ENCODE peak calls at places on chromosomes 5 and 9, in seven cellular contexts. G is HepG2, V is NT2/D1, B is HCT116, R is H1, Z is K562, T is GM12878. X is an unnamed sample.

GRCh38 chr5:102865171-102865509 is 110.0 kb downstream of the PAM start:
- DNase-seq in Z (no peak), B (peak), R (no peak), V (no peak), G (no peak), T (no peak), X (no peak)

GRCh38 chr5:167579701-167580045 is 711.8 kb upstream of the WWC1 start:
- DNase-seq in Z (no peak), V (no peak), B (no peak), R (no peak), G (no peak), T (no peak), X (no peak)

GRCh38 chr9:130208600-130209347 is 36.6 kb downstream of the NCS1 start:
- DNase-seq in T (no peak), G (no peak), B (no peak), Z (peak), R (no peak), V (no peak), X (peak)

GRCh38 chr9:122216798-122217418 is 11.8 kb downstream of the LHX6 start:
- DNase-seq in B (no peak), R (no peak), T (no peak), Z (no peak), G (no peak), V (no peak), X (no peak)

GRCh38 chr5:154205441-154206117 is 15.0 kb downstream of the GALNT10 start:
- DNase-seq in T (no peak), G (no peak), V (no peak), R (no peak), B (no peak), Z (no peak), X (no peak)

GRCh38 chr9:116715751-116716150 is 28.6 kb downstream of the TRIM32 start:
- DNase-seq in G (no peak), T (no peak), Z (no peak), B (no peak), V (no peak), R (no peak), X (no peak)

GRCh38 chr5:147697380-147697779 is 85.1 kb downstream of the JAKMIP2 start:
- DNase-seq in Z (no peak), B (no peak), G (no peak), V (no peak), T (no peak), R (no peak), X (no peak)

GRCh38 chr9:97186493-97186892 is 121.0 kb upstream of the CCDC180 start:
- DNase-seq in V (no peak), G (no peak), T (no peak), B (no peak), Z (no peak), R (no peak), X (peak)

GRCh38 chr5:117454716-117455212 is 880.1 kb upstream of the SEMA6A start:
- DNase-seq in G (peak), R (peak), T (peak), Z (peak), V (no peak), B (peak), X (peak)

GRCh38 chr5:79582186-79582585 is 30.1 kb upstream of the TENT2 start:
- DNase-seq in Z (no peak), T (no peak), R (no peak), B (no peak), G (no peak), V (no peak), X (no peak)

GRCh38 chr5:143165049-143165448 is 238.4 kb downstream of the NR3C1 start:
- DNase-seq in B (no peak), V (no peak), G (no peak), R (no peak), T (no peak), Z (no peak), X (no peak)

GRCh38 chr9:21096172-21096900 is 18.6 kb upstream of the IFNB1 start:
- DNase-seq in G (no peak), B (no peak), V (no peak), R (no peak), Z (no peak), T (peak), X (no peak)

GRCh38 chr5:159061834-159062530 is 37.7 kb downstream of the EBF1 start:
- DNase-seq in B (no peak), G (no peak), Z (no peak), T (no peak), V (no peak), R (no peak), X (peak)

GRCh38 chr9:135985459-135985774 is 24.2 kb upstream of the UBAC1 start:
- DNase-seq in B (no peak), R (no peak), Z (no peak), G (no peak), V (no peak), T (no peak), X (no peak)

GRCh38 chr5:140107312-140108092 is 6.4 kb upstream of the PURA start:
- DNase-seq in T (peak), V (peak), B (peak), G (peak), R (no peak), Z (peak), X (peak)

GRCh38 chr5:63127054-63127453 is 548.4 kb downstream of the LRRC70 start:
- DNase-seq in Z (no peak), V (no peak), G (no peak), R (no peak), T (no peak), B (no peak), X (no peak)

GRCh38 chr5:14185336-14186131 is 42.4 kb downstream of the TRIO start:
- DNase-seq in V (no peak), B (no peak), Z (no peak), T (no peak), G (no peak), R (no peak), X (no peak)

GRCh38 chr9:134216449-134216951 is 52.1 kb upstream of the RNU6ATAC start:
- DNase-seq in V (no peak), R (no peak), B (no peak), Z (no peak), G (no peak), T (no peak), X (peak)

GRCh38 chr9:105957830-105958229 is 263.5 kb downstream of the TMEM38B start:
- DNase-seq in B (no peak), T (no peak), R (peak), G (no peak), Z (no peak), V (peak), X (no peak)

GRCh38 chr5:126446498-126447224 is 23.5 kb downstream of the GRAMD2B start:
- DNase-seq in Z (no peak), V (no peak), B (peak), T (no peak), R (no peak), G (no peak), X (no peak)

GRCh38 chr9:16611001-16611400 is 259.5 kb downstream of the BNC2 start:
- DNase-seq in B (no peak), Z (no peak), V (no peak), G (no peak), T (no peak), R (no peak), X (no peak)

GRCh38 chr9:96412174-96412913 is 5.8 kb downstream of the ZNF367 start:
- DNase-seq in V (no peak), Z (no peak), T (peak), R (no peak), B (no peak), G (no peak), X (no peak)

GRCh38 chr9:107847977-107848376 is 358.4 kb upstream of the KLF4 start:
- DNase-seq in V (no peak), Z (no peak), R (no peak), G (no peak), T (no peak), B (no peak), X (no peak)

GRCh38 chr9:130912932-130913598 is 16.5 kb upstream of the QRFP start:
- DNase-seq in G (no peak), V (no peak), T (no peak), B (no peak), Z (peak), R (no peak), X (no peak)

GRCh38 chr9:81986051-81986450 is 2.5 kb upstream of the SPATA31D1 start:
- DNase-seq in B (no peak), R (no peak), T (no peak), G (no peak), V (no peak), Z (no peak), X (no peak)

GRCh38 chr5:96691503-96692303 is 29.5 kb downstream of the CAST start:
- DNase-seq in V (no peak), G (peak), T (no peak), R (no peak), Z (no peak), B (no peak), X (no peak)

GRCh38 chr5:127228540-127229184 is 61.9 kb upstream of the MEGF10 start:
- DNase-seq in V (no peak), R (no peak), B (no peak), Z (peak), T (no peak), G (no peak), X (peak)

GRCh38 chr9:129489838-129490582 is 130.9 kb downstream of the C9orf50 start:
- DNase-seq in B (no peak), R (no peak), G (no peak), Z (peak), V (no peak), T (no peak), X (no peak)

GRCh38 chr5:157241483-157241882 is 24.4 kb upstream of the CYFIP2 start:
- DNase-seq in V (no peak), G (no peak), B (no peak), Z (no peak), T (no peak), R (no peak), X (no peak)

GRCh38 chr5:9358961-9359686 is 186.8 kb downstream of the SEMA5A start:
- DNase-seq in R (no peak), T (no peak), Z (no peak), G (no peak), B (no peak), V (no peak), X (no peak)

GRCh38 chr9:28293691-28294090 is 720.4 kb upstream of the C9orf72 start:
- DNase-seq in R (no peak), Z (no peak), G (no peak), T (no peak), B (no peak), V (no peak), X (no peak)

GRCh38 chr5:150070277-150070638 is 16.1 kb downstream of the CSF1R start:
- DNase-seq in G (peak), B (no peak), V (no peak), R (no peak), T (no peak), Z (no peak), X (no peak)

GRCh38 chr5:71782771-71783770 is 64.0 kb downstream of the CARTPT start:
- DNase-seq in T (peak), Z (peak), V (peak), G (peak), R (peak), B (peak), X (peak)

GRCh38 chr9:127803507-127804352 is 1.0 kb downstream of the FPGS start:
- DNase-seq in T (no peak), Z (no peak), V (no peak), B (no peak), G (no peak), R (no peak), X (peak)

GRCh38 chr5:93189707-93190120 is 391.3 kb downstream of the NR2F1-AS1 start:
- DNase-seq in R (no peak), V (no peak), T (no peak), G (peak), Z (no peak), B (peak), X (no peak)

GRCh38 chr5:129460121-129460950 is at the start of gene ADAMTS19:
- DNase-seq in B (no peak), R (no peak), G (no peak), T (no peak), Z (no peak), V (peak), X (peak)

GRCh38 chr5:129461816-129462396 is 1.8 kb downstream of the ADAMTS19 start:
- DNase-seq in T (no peak), R (no peak), G (no peak), V (no peak), B (no peak), Z (no peak), X (no peak)

GRCh38 chr5:129459485-129460120 is 495 bp upstream of the ADAMTS19 start:
- DNase-seq in G (no peak), R (no peak), Z (no peak), B (no peak), T (no peak), V (peak), X (peak)

GRCh38 chr5:129465945-129466344 is 5.8 kb downstream of the ADAMTS19 start:
- DNase-seq in T (no peak), V (no peak), B (no peak), Z (no peak), G (no peak), R (no peak), X (no peak)

GRCh38 chr5:129460951-129461815 is 1.1 kb downstream of the ADAMTS19 start:
- DNase-seq in G (no peak), R (no peak), B (no peak), Z (peak), V (peak), T (no peak), X (peak)
- TF ChIP-seq YY1 in G (no peak), R (peak), B (no peak), Z (no peak), V (no peak), T (no peak), X (no peak)

DNA sequence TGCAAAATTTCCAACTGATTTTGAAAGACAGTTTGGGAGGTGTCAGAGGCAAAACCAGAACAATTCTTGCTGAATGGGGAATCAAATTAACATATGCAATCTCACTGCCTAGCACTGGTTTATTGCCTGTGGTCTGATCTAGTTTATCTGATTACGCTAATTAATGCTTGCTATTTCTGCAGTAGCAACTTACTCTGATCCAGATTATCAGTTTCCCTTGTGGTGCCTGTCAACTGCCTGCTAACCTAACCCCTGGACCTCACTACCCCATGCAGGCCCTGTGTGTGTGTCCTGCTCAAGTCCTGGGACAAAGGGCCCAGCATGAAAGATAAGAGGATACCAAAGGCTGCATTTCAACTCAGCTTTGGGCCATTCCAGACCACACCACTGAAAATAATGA is 40.3 kb downstream of the CCDC125 start:
- DNase-seq in R (no peak), V (no peak), Z (no peak), B (no peak), G (no peak), T (no peak), X (peak)
- TF ChIP-seq YY1 in R (no peak), V (no peak), Z (no peak), B (no peak), G (no peak), T (no peak), X (no peak)

DNA sequence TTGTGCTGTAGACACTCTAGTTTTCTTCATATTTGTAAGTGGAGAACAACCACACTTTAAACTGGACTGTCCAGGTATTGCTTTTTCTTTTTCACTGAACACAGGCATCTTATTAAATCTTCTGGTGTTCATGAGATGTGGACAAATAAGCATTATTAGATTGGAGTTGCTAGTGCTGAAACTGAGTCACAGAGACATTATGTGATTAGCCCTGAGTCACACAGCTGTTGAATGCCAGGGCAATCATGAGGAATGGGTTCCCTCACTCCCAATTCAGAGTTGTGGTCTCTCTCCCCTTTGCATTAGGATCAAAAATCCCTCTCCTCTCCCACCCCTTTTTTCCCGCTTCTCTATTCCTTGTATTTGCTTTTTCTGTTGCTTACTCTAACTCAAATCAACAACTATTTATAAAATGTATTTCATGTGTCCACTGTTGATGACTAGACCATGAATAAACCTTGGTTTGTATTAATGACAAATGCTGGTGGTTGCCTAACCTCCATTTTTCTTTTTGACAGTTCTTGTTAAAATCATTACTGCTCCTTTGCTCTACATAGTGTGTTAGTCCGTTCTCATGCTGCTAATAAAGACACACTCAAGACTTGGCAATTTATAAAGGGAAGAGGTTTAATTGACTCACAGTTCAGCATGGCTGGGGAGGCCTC is 738.2 kb downstream of the BRINP1 start:
- DNase-seq in B (no peak), Z (no peak), T (no peak), V (no peak), G (no peak), R (no peak), X (no peak)
- TF ChIP-seq YY1 in B (no peak), Z (no peak), T (no peak), V (no peak), G (no peak), R (no peak), X (no peak)

GRCh38 chr5:36494028-36494427 is 112.4 kb upstream of the SLC1A3 start:
- DNase-seq in V (no peak), Z (no peak), T (no peak), G (no peak), B (no peak), R (no peak), X (no peak)

GRCh38 chr5:36496471-36496870 is 109.9 kb upstream of the SLC1A3 start:
- DNase-seq in G (no peak), V (no peak), Z (no peak), B (no peak), R (no peak), T (no peak), X (no peak)

GRCh38 chr5:36492998-36493655 is 113.3 kb upstream of the SLC1A3 start:
- DNase-seq in Z (no peak), R (no peak), T (no peak), B (peak), V (no peak), G (no peak), X (no peak)

GRCh38 chr5:36495638-36496010 is 110.8 kb upstream of the SLC1A3 start:
- DNase-seq in B (no peak), R (no peak), T (no peak), V (no peak), Z (no peak), G (no peak), X (no peak)

GRCh38 chr5:36494756-36495637 is 111.4 kb upstream of the SLC1A3 start:
- DNase-seq in B (no peak), R (no peak), Z (no peak), G (no peak), T (no peak), V (no peak), X (no peak)
- TF ChIP-seq YY1 in B (no peak), R (no peak), Z (no peak), G (no peak), T (no peak), V (no peak), X (no peak)

DNA sequence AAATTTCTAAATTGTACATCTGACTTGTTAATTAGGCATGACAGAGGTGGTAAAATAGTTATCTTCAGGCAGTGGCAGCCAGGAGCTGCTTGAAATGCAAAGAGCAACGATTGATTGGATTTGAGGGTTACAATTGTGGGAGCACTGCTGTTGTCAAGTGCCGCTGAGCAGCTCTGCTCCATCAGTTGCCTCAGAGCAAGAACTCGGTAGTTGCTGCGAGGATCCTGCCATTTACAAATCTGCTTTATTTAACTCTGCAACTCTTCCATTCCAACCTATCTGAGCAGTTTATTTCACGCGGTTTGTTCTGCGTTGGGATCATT is 12.6 kb downstream of the PBX3 start:
- DNase-seq in G (no peak), T (no peak), R (no peak), Z (no peak), B (no peak), V (no peak), X (no peak)
- TF ChIP-seq YY1 in G (no peak), T (no peak), R (no peak), Z (no peak), B (no peak), V (no peak), X (no peak)

GRCh38 chr9:10112070-10112469 is 500.7 kb downstream of the PTPRD start:
- DNase-seq in T (no peak), B (no peak), R (no peak), G (no peak), V (no peak), Z (no peak), X (no peak)
- TF ChIP-seq YY1 in T (no peak), B (no peak), R (no peak), G (no peak), V (no peak), Z (no peak), X (no peak)

GRCh38 chr5:32076699-32077695 is 97.1 kb downstream of the GOLPH3 start:
- DNase-seq in B (peak), Z (peak), V (no peak), R (no peak), T (peak), G (peak), X (peak)
- TF ChIP-seq YY1 in B (no peak), Z (no peak), V (no peak), R (no peak), T (no peak), G (no peak), X (no peak)

GRCh38 chr5:76675364-76675763 is 40.6 kb upstream of the F2R start:
- DNase-seq in Z (no peak), T (no peak), B (no peak), V (no peak), G (no peak), R (no peak), X (no peak)
- TF ChIP-seq YY1 in Z (no peak), T (no peak), B (no peak), V (no peak), G (no peak), R (no peak), X (no peak)

GRCh38 chr9:78109075-78109474 is 77.5 kb upstream of the GNAQ start:
- DNase-seq in B (no peak), R (no peak), V (no peak), G (no peak), T (no peak), Z (no peak), X (no peak)

GRCh38 chr9:78114581-78114980 is 83.0 kb upstream of the GNAQ start:
- DNase-seq in G (no peak), Z (no peak), R (no peak), V (no peak), T (no peak), B (no peak), X (no peak)

GRCh38 chr9:78118742-78119473 is 87.3 kb upstream of the GNAQ start:
- DNase-seq in T (peak), V (no peak), G (no peak), R (no peak), Z (no peak), B (no peak), X (no peak)

GRCh38 chr9:78112004-78112403 is 80.4 kb upstream of the GNAQ start:
- DNase-seq in G (no peak), B (no peak), V (no peak), Z (no peak), R (no peak), T (no peak), X (no peak)

GRCh38 chr9:78115073-78115472 is 83.5 kb upstream of the GNAQ start:
- DNase-seq in V (peak), G (peak), B (no peak), Z (peak), T (no peak), R (no peak), X (peak)
- TF ChIP-seq YY1 in V (no peak), G (no peak), B (no peak), Z (no peak), T (no peak), R (no peak), X (no peak)